ENCODE peak calls at places on chromosomes 11 and 22, in six cellular contexts. Q is GM23248, U is HCT116, T is GM23338, W is PC-3, A is hepatocyte. L is an unnamed sample.

GRCh38 chr22:42623301-42623751 is 8.6 kb upstream of the POLDIP3 start:
- DNase-seq in T (no peak), Q (no peak), U (no peak), W (no peak), A (no peak), L (peak; percentile 70)

GRCh38 chr11:106950067-106950491 is 68.2 kb downstream of the GUCY1A2 start:
- DNase-seq in U (no peak), T (no peak), Q (peak; percentile 16), W (no peak), A (peak; percentile 6), L (peak; percentile 18)

GRCh38 chr22:23181763-23182288 is 1.5 kb downstream of the BCR start:
- DNase-seq in A (no peak), W (no peak), U (no peak), Q (no peak), T (peak; percentile 40), L (peak; percentile 34)

GRCh38 chr22:48588881-48589450 is 1238.7 kb downstream of the BRD1 start:
- DNase-seq in Q (no peak), U (no peak), W (no peak), T (no peak), A (no peak), L (no peak)

GRCh38 chr11:61092280-61092766 is 10.0 kb upstream of the CD5 start:
- DNase-seq in T (no peak), W (no peak), U (no peak), Q (no peak), A (no peak), L (no peak)

GRCh38 chr22:20999350-21000214 is 2.3 kb downstream of the THAP7 start:
- DNase-seq in W (no peak), Q (no peak), T (no peak), U (no peak), A (no peak), L (no peak)

GRCh38 chr11:21625982-21626381 is 566.9 kb upstream of the ANO5 start:
- DNase-seq in U (no peak), T (no peak), W (no peak), A (no peak), Q (peak; percentile 2), L (peak; percentile 39)

GRCh38 chr11:9516113-9516512 is 55.3 kb downstream of the ZNF143 start:
- DNase-seq in W (no peak), U (no peak), A (peak; percentile 80), T (peak; percentile 73), Q (no peak), L (no peak)

GRCh38 chr11:35951659-35952058 is 7.8 kb downstream of the LDLRAD3 start:
- DNase-seq in W (no peak), Q (no peak), A (no peak), T (no peak), U (no peak), L (no peak)

GRCh38 chr11:46892109-46892508 is 26.2 kb downstream of the LRP4 start:
- DNase-seq in W (no peak), Q (no peak), A (no peak), U (no peak), T (no peak), L (no peak)

GRCh38 chr11:69638941-69639681 is 1.8 kb upstream of the CCND1 start:
- DNase-seq in Q (peak; percentile 99), A (peak; percentile 96), W (peak; percentile 99), U (peak; percentile 95), T (peak; percentile 99), L (peak; percentile 49)

GRCh38 chr22:49062155-49063039 is 765.3 kb downstream of the BRD1 start:
- DNase-seq in T (no peak), W (no peak), U (no peak), A (no peak), Q (no peak), L (no peak)

GRCh38 chr11:36056160-36056751 is 112.4 kb downstream of the LDLRAD3 start:
- DNase-seq in Q (peak; percentile 59), A (peak; percentile 36), W (peak; percentile 65), T (peak; percentile 82), U (no peak), L (no peak)

GRCh38 chr11:126083829-126084607 is 21.4 kb upstream of the CDON start:
- DNase-seq in U (no peak), T (no peak), W (no peak), Q (no peak), A (no peak), L (peak; percentile 61)

GRCh38 chr11:73430326-73430725 is 54.1 kb downstream of the RELT start:
- DNase-seq in A (no peak), Q (no peak), T (no peak), U (no peak), W (no peak), L (no peak)

GRCh38 chr11:126588630-126589491 is 233.4 kb downstream of the ST3GAL4 start:
- DNase-seq in W (no peak), Q (no peak), T (no peak), A (no peak), U (no peak), L (no peak)

GRCh38 chr11:66728760-66729385 is at the start of gene SPTBN2:
- DNase-seq in U (no peak), Q (peak; percentile 18), W (peak; percentile 48), T (peak; percentile 82), A (peak; percentile 43), L (no peak)

GRCh38 chr11:66727883-66728759 is 895 bp downstream of the SPTBN2 start:
- DNase-seq in A (peak; percentile 34), W (no peak), U (no peak), Q (peak; percentile 26), T (peak; percentile 56), L (no peak)

GRCh38 chr11:66725646-66726045 is 3.4 kb downstream of the SPTBN2 start:
- DNase-seq in T (peak; percentile 21), Q (no peak), U (no peak), W (no peak), A (no peak), L (no peak)

GRCh38 chr11:66729447-66729846 is 431 bp upstream of the SPTBN2 start:
- DNase-seq in U (no peak), W (no peak), T (no peak), A (no peak), Q (no peak), L (no peak)

GRCh38 chr11:66727282-66727882 is 1.6 kb downstream of the SPTBN2 start:
- DNase-seq in W (peak; percentile 50), U (no peak), A (peak; percentile 41), T (peak; percentile 61), Q (peak; percentile 44), L (peak; percentile 25)
- TF ChIP-seq EZH2 in W (no peak), U (no peak), A (no peak), T (peak; percentile 68), Q (peak; percentile 97), L (no peak)

DNA sequence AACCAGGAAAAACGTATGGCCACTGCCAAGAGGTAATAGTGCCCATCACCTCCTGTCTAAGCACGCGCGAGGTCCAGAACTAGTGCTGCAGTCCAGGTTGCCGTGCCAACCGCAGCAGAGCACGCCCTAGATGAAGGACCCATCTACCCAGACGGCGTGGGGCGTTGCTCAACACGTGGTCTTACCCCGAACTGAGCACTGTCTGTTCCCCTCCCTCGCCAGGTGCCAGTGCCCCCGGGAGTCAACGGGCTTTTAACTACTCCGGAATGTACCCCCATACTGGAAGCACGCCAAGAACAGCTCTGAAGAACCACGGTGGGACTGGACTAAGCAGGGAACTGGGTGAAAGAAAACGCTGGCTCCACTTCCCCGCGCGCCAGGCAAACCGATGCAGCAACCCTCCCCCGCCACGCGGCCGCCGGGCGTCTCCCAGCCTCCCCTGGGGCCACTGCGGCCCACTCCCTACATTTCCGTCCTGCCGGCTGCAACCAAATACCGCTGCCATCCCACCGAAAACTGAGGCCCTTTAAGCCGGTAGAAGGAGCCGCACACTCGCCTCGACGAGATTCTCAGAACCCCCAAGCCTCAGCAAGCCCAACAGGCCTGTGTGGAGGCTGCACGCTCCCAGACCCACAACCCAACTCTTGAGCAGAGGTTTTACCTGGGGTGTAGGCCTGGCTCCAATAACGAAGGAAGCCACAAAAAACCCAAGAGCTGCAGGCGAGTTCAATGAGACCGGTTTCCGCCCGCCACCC is at the start of gene HSPA8:
- DNase-seq in T (peak; percentile 38), Q (peak; percentile 86), W (peak; percentile 48), U (no peak), A (peak; percentile 71), L (peak; percentile 71)
- TF ChIP-seq EZH2phosphoT487 in T (no peak), Q (no peak), W (no peak), U (no peak), A (no peak), L (no peak)

DNA sequence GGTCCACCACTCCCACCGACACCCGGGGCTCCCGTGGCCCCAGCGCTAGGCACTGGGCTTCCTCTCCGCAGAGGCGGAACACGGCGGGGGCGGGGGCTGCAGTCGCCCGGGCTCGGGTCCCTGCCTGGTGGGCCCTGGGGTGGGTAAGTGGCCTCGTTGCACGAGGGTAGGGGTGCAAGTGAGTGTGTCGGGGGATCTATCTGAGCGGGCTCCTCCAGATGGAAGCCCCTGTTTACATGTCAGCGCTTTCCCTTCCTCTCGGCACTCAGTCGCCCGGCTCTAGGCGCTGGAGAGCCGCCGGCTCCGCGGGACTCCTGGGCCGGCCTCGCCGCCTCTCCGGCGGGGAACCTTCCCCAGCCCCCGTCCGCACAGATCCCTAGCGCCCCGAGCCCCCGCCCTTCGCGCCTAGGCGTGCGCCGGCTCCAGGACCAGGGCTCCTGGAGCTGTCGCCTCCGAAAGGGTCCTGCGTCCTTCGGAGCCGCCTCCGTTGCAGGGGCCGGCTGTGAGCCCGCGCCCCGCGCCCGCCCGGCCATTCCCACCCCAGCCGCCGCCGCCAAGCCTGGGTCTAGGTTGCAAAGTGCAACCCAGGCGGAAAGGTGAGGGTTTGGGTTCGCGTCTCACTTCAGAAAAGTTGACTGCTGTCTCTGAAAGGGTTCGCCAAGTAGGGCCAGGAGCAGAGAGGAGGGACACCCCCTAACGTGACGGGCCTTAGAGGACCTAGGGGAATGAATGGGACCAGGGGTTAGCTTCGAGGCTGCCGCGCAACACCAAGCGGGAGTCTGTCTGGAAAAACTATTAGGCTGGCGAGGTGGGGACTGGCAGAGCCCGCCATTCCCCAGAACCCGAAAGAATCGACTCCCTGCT is 978 bp downstream of the FLI1 start:
- DNase-seq in A (no peak), W (no peak), T (peak; percentile 75), Q (peak; percentile 56), U (no peak), L (peak; percentile 34)
- TF ChIP-seq EZH2 in A (peak; percentile 80), W (no peak), T (peak; percentile 81), Q (no peak), U (no peak), L (no peak)

DNA sequence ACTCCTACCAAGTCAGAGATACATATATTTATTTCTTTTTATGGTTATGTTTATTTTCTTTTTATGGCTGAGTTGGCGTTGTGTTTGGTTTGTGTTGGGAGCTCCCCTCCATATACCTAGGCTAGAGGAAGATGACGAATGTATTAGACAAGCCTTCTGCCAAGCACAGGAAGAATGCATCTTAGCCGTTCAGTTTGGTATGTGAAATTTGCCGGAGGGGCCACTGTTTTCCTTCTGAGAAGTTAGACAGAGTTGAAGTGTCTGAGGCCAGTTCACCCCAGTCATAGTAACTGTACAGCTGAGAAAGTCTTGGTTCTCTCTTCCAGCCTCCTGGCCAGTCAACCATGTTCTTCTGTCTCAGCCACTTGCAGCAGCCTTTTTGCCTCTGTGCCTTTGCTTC is 29.8 kb downstream of the TEAD1 start:
- DNase-seq in Q (no peak), U (no peak), W (peak; percentile 30), T (no peak), A (no peak), L (no peak)
- TF ChIP-seq EZH2phosphoT487 in Q (no peak), U (no peak), W (no peak), T (no peak), A (no peak), L (no peak)

GRCh38 chr11:31820438-31820818 is 9.3 kb upstream of the PAX6 start:
- DNase-seq in T (peak; percentile 72), Q (no peak), U (no peak), A (no peak), W (no peak), L (no peak)
- TF ChIP-seq EZH2 in T (peak; percentile 56), Q (peak; percentile 38), U (no peak), A (peak; percentile 64), W (no peak), L (no peak)